ENCODE peak calls at places on chromosomes 7 and 10, in six cellular contexts. K is IMR-90, V is neuronal stem cell, D is H1, Z is trophoblast cell, F is H9. X is an unnamed sample.

GRCh38 chr7:44637788-44638594 is 31.6 kb downstream of the OGDH start:
- DNase-seq in V (no peak), D (no peak), F (no peak), Z (peak), K (peak), X (peak)

GRCh38 chr7:90817846-90818245 is 221.7 kb downstream of the CDK14 start:
- DNase-seq in F (no peak), Z (no peak), D (no peak), V (no peak), K (no peak), X (no peak)

GRCh38 chr10:69663548-69663947 is 33.5 kb downstream of the FAM241B start:
- DNase-seq in K (no peak), D (no peak), Z (no peak), V (no peak), F (peak), X (no peak)

GRCh38 chr7:78013368-78013767 is 214.8 kb downstream of the PHTF2 start:
- DNase-seq in F (no peak), Z (no peak), K (no peak), V (no peak), D (no peak), X (no peak)

GRCh38 chr10:117752103-117752502 is 209.6 kb downstream of the EMX2 start:
- DNase-seq in F (no peak), Z (no peak), D (no peak), V (no peak), K (no peak), X (no peak)

GRCh38 chr10:49138361-49138891 is 4.6 kb upstream of the FAM170B start:
- DNase-seq in Z (no peak), K (peak), V (no peak), D (no peak), F (no peak), X (peak)

GRCh38 chr7:40530292-40530691 is 395.5 kb downstream of the SUGCT start:
- DNase-seq in V (no peak), D (no peak), K (peak), Z (no peak), F (no peak), X (no peak)

GRCh38 chr7:112446431-112446830 is 3.8 kb upstream of the IFRD1 start:
- DNase-seq in F (no peak), V (no peak), Z (no peak), D (no peak), K (no peak), X (no peak)

GRCh38 chr10:67119648-67120047 is 193.8 kb downstream of the LRRTM3 start:
- DNase-seq in D (no peak), K (no peak), Z (no peak), V (no peak), F (no peak), X (no peak)

GRCh38 chr10:18681366-18681765 is 22.1 kb downstream of the ARL5B start:
- DNase-seq in Z (peak), F (no peak), K (peak), V (no peak), D (no peak), X (peak)

GRCh38 chr7:142438235-142438922 is 180.5 kb upstream of the PRSS58 start:
- DNase-seq in Z (peak), D (no peak), V (peak), F (peak), K (peak), X (peak)

GRCh38 chr7:17207220-17207619 is 91.2 kb upstream of the AHR start:
- DNase-seq in V (no peak), K (peak), Z (no peak), D (no peak), F (no peak), X (no peak)

GRCh38 chr10:58180633-58181032 is 87.1 kb downstream of the IPMK start:
- DNase-seq in V (no peak), F (no peak), K (peak), Z (peak), D (no peak), X (no peak)

GRCh38 chr10:70480254-70480861 is 1.8 kb downstream of the PALD1 start:
- DNase-seq in F (no peak), D (no peak), K (no peak), V (no peak), Z (no peak), X (no peak)

GRCh38 chr7:83791737-83792136 is 142.8 kb upstream of the SEMA3E start:
- DNase-seq in Z (no peak), K (no peak), D (no peak), F (no peak), V (no peak), X (no peak)

GRCh38 chr10:102714621-102715455 is at the start of gene SFXN2:
- DNase-seq in K (no peak), Z (peak), V (no peak), D (no peak), F (no peak), X (no peak)

GRCh38 chr10:113639966-113640365 is 23.9 kb downstream of the NRAP start:
- DNase-seq in Z (no peak), K (no peak), V (no peak), D (no peak), F (no peak), X (no peak)

GRCh38 chr7:76131872-76132271 is 69.8 kb upstream of the SRRM3 start:
- DNase-seq in V (no peak), F (no peak), D (no peak), K (no peak), Z (no peak), X (no peak)

DNA sequence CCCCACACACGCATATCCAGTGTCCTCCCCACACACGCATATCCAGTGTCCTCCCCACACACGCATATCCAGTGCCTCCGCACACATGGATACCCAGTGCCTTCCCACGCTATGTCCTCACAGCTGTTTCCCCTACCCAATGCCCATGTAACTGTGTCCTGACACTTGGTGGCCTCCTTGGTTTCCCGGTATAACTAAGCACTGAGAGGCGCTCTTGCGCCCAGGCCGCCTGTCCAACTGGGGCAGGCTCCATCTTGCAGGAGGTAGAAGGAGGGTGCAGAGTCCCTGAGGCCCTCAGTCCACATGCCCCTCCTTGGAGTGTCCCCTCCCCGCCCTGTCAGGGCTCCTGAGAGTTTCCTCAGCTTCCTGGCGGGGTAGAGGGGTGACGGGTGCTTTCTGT is 535.6 kb downstream of the DNAJB6 start:
- DNase-seq in K (no peak), D (no peak), F (no peak), V (no peak), Z (no peak), X (no peak)
- H3K4me2 ChIP-seq in K (no peak), D (no peak), F (no peak), V (no peak), Z (no peak), X (no peak)

DNA sequence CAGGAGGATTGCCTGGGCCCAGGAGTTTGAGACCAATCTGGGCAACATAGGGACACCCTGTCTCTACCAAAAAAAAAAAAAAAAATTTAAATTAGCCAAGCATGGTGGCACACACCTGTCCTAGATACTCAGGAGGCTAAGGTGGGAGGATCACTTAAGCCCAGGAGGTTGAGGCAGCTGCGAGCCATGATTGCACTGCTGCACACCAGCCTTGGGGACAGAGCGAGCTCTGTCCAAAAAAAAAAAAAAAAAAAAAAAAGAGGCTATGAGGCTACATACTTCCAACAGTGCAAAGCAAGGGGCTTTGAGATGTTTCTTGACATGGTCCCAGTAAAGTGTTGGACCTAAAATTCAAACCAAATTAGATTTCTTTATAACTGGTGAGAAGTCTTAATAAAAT is 15.9 kb downstream of the CALU start:
- DNase-seq in K (no peak), Z (no peak), F (no peak), D (no peak), V (no peak), X (no peak)
- H4K91ac ChIP-seq in K (no peak), Z (no peak), F (no peak), D (no peak), V (no peak), X (no peak)

GRCh38 chr10:126147866-126148578 is 240.3 kb downstream of the ADAM12 start:
- DNase-seq in K (peak), V (no peak), F (no peak), Z (no peak), D (no peak), X (peak)
- H3K4me2 ChIP-seq in K (peak), V (no peak), F (no peak), Z (no peak), D (no peak), X (no peak)

GRCh38 chr10:1440897-1441296 is 296.4 kb downstream of the ADARB2 start:
- DNase-seq in D (no peak), K (no peak), Z (no peak), F (no peak), V (no peak), X (no peak)
- H4K91ac ChIP-seq in D (no peak), K (no peak), Z (no peak), F (no peak), V (no peak), X (no peak)

GRCh38 chr7:54996391-54996790 is 22.4 kb upstream of the EGFR start:
- DNase-seq in K (no peak), V (no peak), F (no peak), D (no peak), Z (no peak), X (no peak)

GRCh38 chr7:54991341-54991740 is 27.5 kb upstream of the EGFR start:
- DNase-seq in K (no peak), D (no peak), V (no peak), F (no peak), Z (no peak), X (no peak)

GRCh38 chr7:54992876-54993490 is 25.8 kb upstream of the EGFR start:
- DNase-seq in F (no peak), V (no peak), K (peak), D (no peak), Z (no peak), X (no peak)

GRCh38 chr7:54995631-54996340 is 23.0 kb upstream of the EGFR start:
- DNase-seq in D (no peak), Z (peak), V (no peak), K (peak), F (no peak), X (peak)

GRCh38 chr7:54995166-54995565 is 23.7 kb upstream of the EGFR start:
- DNase-seq in D (no peak), V (no peak), F (no peak), K (no peak), Z (no peak), X (no peak)
- H3K4me2 ChIP-seq in D (no peak), V (no peak), F (no peak), K (peak), Z (no peak), X (no peak)

GRCh38 chr7:120184866-120185265 is 88.1 kb upstream of the KCND2 start:
- DNase-seq in D (no peak), K (no peak), F (no peak), Z (no peak), V (no peak), X (no peak)
- H4K91ac ChIP-seq in D (no peak), K (no peak), F (no peak), Z (no peak), V (no peak), X (no peak)

GRCh38 chr10:112409755-112410154 is 35.8 kb downstream of the ACSL5 start:
- DNase-seq in K (no peak), F (no peak), D (no peak), Z (no peak), V (no peak), X (no peak)
- H3K4me2 ChIP-seq in K (no peak), F (no peak), D (no peak), Z (no peak), V (no peak), X (no peak)

GRCh38 chr7:27567266-27567665 is 95.4 kb downstream of the HIBADH start:
- DNase-seq in F (no peak), D (no peak), Z (no peak), K (no peak), V (no peak), X (no peak)
- H4K91ac ChIP-seq in F (no peak), D (no peak), Z (no peak), K (no peak), V (no peak), X (no peak)

X was measured in mesenchymal stem cell.